ENCODE peak calls at places on chromosome 9, in six cellular contexts. One of them, this sample, is unnamed.

GRCh38 chr9:133534346-133535284 is at the start of gene ADAMTSL2:
- DNase-seq in WERI-Rb-1: no peak
- DNase-seq in keratinocyte: no peak
- DNase-seq in adrenal gland: peak; percentile 56
- DNase-seq in PC-3: no peak
- DNase-seq in sigmoid colon: peak; percentile 87
- DNase-seq in this sample: peak; percentile 78

GRCh38 chr9:124522121-124523098 is 15.2 kb upstream of the NR5A1 start:
- DNase-seq in adrenal gland: no peak
- DNase-seq in keratinocyte: no peak
- DNase-seq in sigmoid colon: peak; percentile 18
- DNase-seq in PC-3: peak; percentile 13
- DNase-seq in WERI-Rb-1: peak; percentile 75
- DNase-seq in this sample: no peak

GRCh38 chr9:30584559-30584958 is 1799.9 kb upstream of the ACO1 start:
- DNase-seq in keratinocyte: no peak
- DNase-seq in PC-3: no peak
- DNase-seq in WERI-Rb-1: no peak
- DNase-seq in adrenal gland: no peak
- DNase-seq in sigmoid colon: no peak
- DNase-seq in this sample: no peak

GRCh38 chr9:16598316-16598715 is 272.2 kb downstream of the BNC2 start:
- DNase-seq in keratinocyte: no peak
- DNase-seq in sigmoid colon: no peak
- DNase-seq in adrenal gland: no peak
- DNase-seq in WERI-Rb-1: no peak
- DNase-seq in PC-3: no peak
- DNase-seq in this sample: no peak

GRCh38 chr9:93907551-93908199 is 47.5 kb downstream of the BARX1 start:
- DNase-seq in adrenal gland: no peak
- DNase-seq in WERI-Rb-1: no peak
- DNase-seq in keratinocyte: no peak
- DNase-seq in sigmoid colon: no peak
- DNase-seq in PC-3: no peak
- DNase-seq in this sample: no peak

GRCh38 chr9:91825422-91825821 is 124.6 kb downstream of the ROR2 start:
- DNase-seq in keratinocyte: no peak
- DNase-seq in WERI-Rb-1: no peak
- DNase-seq in sigmoid colon: peak; percentile 88
- DNase-seq in PC-3: peak; percentile 64
- DNase-seq in adrenal gland: no peak
- DNase-seq in this sample: no peak

GRCh38 chr9:93096131-93096802 is at the start of gene CARD19:
- DNase-seq in PC-3: peak; percentile 35
- DNase-seq in sigmoid colon: peak; percentile 87
- DNase-seq in adrenal gland: no peak
- DNase-seq in keratinocyte: no peak
- DNase-seq in WERI-Rb-1: peak; percentile 43
- DNase-seq in this sample: peak; percentile 73

GRCh38 chr9:70065572-70065971 is 21.9 kb downstream of the MAMDC2 start:
- DNase-seq in adrenal gland: no peak
- DNase-seq in WERI-Rb-1: no peak
- DNase-seq in keratinocyte: no peak
- DNase-seq in PC-3: no peak
- DNase-seq in sigmoid colon: no peak
- DNase-seq in this sample: no peak

GRCh38 chr9:112338561-112338960 is 5.1 kb upstream of the PTBP3 start:
- DNase-seq in WERI-Rb-1: no peak
- DNase-seq in keratinocyte: no peak
- DNase-seq in sigmoid colon: no peak
- DNase-seq in PC-3: no peak
- DNase-seq in adrenal gland: no peak
- DNase-seq in this sample: no peak

GRCh38 chr9:109172935-109173334 is 5.9 kb upstream of the FRRS1L start:
- DNase-seq in sigmoid colon: no peak
- DNase-seq in adrenal gland: no peak
- DNase-seq in PC-3: no peak
- DNase-seq in WERI-Rb-1: no peak
- DNase-seq in keratinocyte: no peak
- DNase-seq in this sample: no peak

GRCh38 chr9:106916491-106917235 is 53.7 kb downstream of the ZNF462 start:
- DNase-seq in WERI-Rb-1: no peak
- DNase-seq in keratinocyte: peak; percentile 83
- DNase-seq in sigmoid colon: peak; percentile 71
- DNase-seq in adrenal gland: peak; percentile 59
- DNase-seq in PC-3: peak; percentile 96
- DNase-seq in this sample: peak; percentile 51

GRCh38 chr9:35664531-35665470 is at the start of gene ARHGEF39:
- DNase-seq in keratinocyte: no peak
- DNase-seq in WERI-Rb-1: peak; percentile 89
- DNase-seq in sigmoid colon: peak; percentile 90
- DNase-seq in PC-3: peak; percentile 81
- DNase-seq in adrenal gland: peak; percentile 83
- DNase-seq in this sample: peak; percentile 92

GRCh38 chr9:105403552-105404246 is 44.1 kb upstream of the FSD1L start:
- DNase-seq in PC-3: no peak
- DNase-seq in WERI-Rb-1: no peak
- DNase-seq in sigmoid colon: no peak
- DNase-seq in adrenal gland: no peak
- DNase-seq in keratinocyte: no peak
- DNase-seq in this sample: no peak

GRCh38 chr9:14870086-14870485 is 40.1 kb downstream of the FREM1 start:
- DNase-seq in WERI-Rb-1: no peak
- DNase-seq in adrenal gland: no peak
- DNase-seq in keratinocyte: no peak
- DNase-seq in PC-3: no peak
- DNase-seq in sigmoid colon: no peak
- DNase-seq in this sample: no peak

GRCh38 chr9:13274901-13275641 is 4.4 kb downstream of the MPDZ start:
- DNase-seq in sigmoid colon: no peak
- DNase-seq in adrenal gland: no peak
- DNase-seq in WERI-Rb-1: no peak
- DNase-seq in PC-3: peak; percentile 13
- DNase-seq in keratinocyte: no peak
- DNase-seq in this sample: no peak

GRCh38 chr9:99851028-99851822 is 29.5 kb downstream of the NR4A3 start:
- DNase-seq in keratinocyte: no peak
- DNase-seq in PC-3: no peak
- DNase-seq in WERI-Rb-1: no peak
- DNase-seq in adrenal gland: no peak
- DNase-seq in sigmoid colon: no peak
- DNase-seq in this sample: no peak

GRCh38 chr9:96344458-96345180 is 38.9 kb downstream of the SLC35D2 start:
- DNase-seq in keratinocyte: peak; percentile 80
- DNase-seq in sigmoid colon: peak; percentile 87
- DNase-seq in adrenal gland: peak; percentile 68
- DNase-seq in PC-3: peak; percentile 65
- DNase-seq in WERI-Rb-1: peak; percentile 79
- DNase-seq in this sample: peak; percentile 64

GRCh38 chr9:19948021-19948420 is 159.2 kb upstream of the SLC24A2 start:
- DNase-seq in keratinocyte: no peak
- DNase-seq in adrenal gland: no peak
- DNase-seq in sigmoid colon: no peak
- DNase-seq in PC-3: no peak
- DNase-seq in WERI-Rb-1: no peak
- DNase-seq in this sample: no peak

GRCh38 chr9:100160021-100160420 is 61.0 kb downstream of the INVS start:
- DNase-seq in keratinocyte: no peak
- DNase-seq in WERI-Rb-1: no peak
- DNase-seq in sigmoid colon: no peak
- DNase-seq in PC-3: no peak
- DNase-seq in adrenal gland: no peak
- DNase-seq in this sample: no peak

GRCh38 chr9:136228107-136228875 is 17.3 kb downstream of the QSOX2 start:
- DNase-seq in PC-3: peak; percentile 92
- DNase-seq in WERI-Rb-1: no peak
- DNase-seq in adrenal gland: no peak
- DNase-seq in keratinocyte: peak; percentile 64
- DNase-seq in sigmoid colon: no peak
- DNase-seq in this sample: no peak

GRCh38 chr9:123828449-123828848 is 101.5 kb downstream of the DENND1A start:
- DNase-seq in adrenal gland: no peak
- DNase-seq in PC-3: no peak
- DNase-seq in WERI-Rb-1: no peak
- DNase-seq in keratinocyte: no peak
- DNase-seq in sigmoid colon: no peak
- DNase-seq in this sample: no peak

GRCh38 chr9:110152704-110153374 is 55.1 kb downstream of the C9orf152 start:
- DNase-seq in adrenal gland: no peak
- DNase-seq in keratinocyte: no peak
- DNase-seq in WERI-Rb-1: peak; percentile 39
- DNase-seq in sigmoid colon: no peak
- DNase-seq in PC-3: peak; percentile 65
- DNase-seq in this sample: no peak

GRCh38 chr9:106878943-106879916 is 16.3 kb downstream of the ZNF462 start:
- DNase-seq in sigmoid colon: peak; percentile 94
- DNase-seq in adrenal gland: peak; percentile 80
- DNase-seq in keratinocyte: no peak
- DNase-seq in PC-3: peak; percentile 35
- DNase-seq in WERI-Rb-1: no peak
- DNase-seq in this sample: peak; percentile 80

GRCh38 chr9:131899248-131899882 is 159.5 kb upstream of the RAPGEF1 start:
- DNase-seq in WERI-Rb-1: no peak
- DNase-seq in adrenal gland: no peak
- DNase-seq in keratinocyte: no peak
- DNase-seq in PC-3: no peak
- DNase-seq in sigmoid colon: no peak
- DNase-seq in this sample: no peak

GRCh38 chr9:624935-625505 is 216.5 kb upstream of the DMRT1 start:
- DNase-seq in keratinocyte: no peak
- DNase-seq in PC-3: no peak
- DNase-seq in sigmoid colon: no peak
- DNase-seq in adrenal gland: no peak
- DNase-seq in WERI-Rb-1: no peak
- DNase-seq in this sample: no peak

GRCh38 chr9:629136-629535 is 212.4 kb upstream of the DMRT1 start:
- DNase-seq in PC-3: no peak
- DNase-seq in WERI-Rb-1: no peak
- DNase-seq in adrenal gland: no peak
- DNase-seq in sigmoid colon: peak; percentile 60
- DNase-seq in keratinocyte: no peak
- DNase-seq in this sample: no peak

GRCh38 chr9:630817-631216 is 210.7 kb upstream of the DMRT1 start:
- DNase-seq in keratinocyte: no peak
- DNase-seq in PC-3: peak; percentile 6
- DNase-seq in WERI-Rb-1: no peak
- DNase-seq in sigmoid colon: no peak
- DNase-seq in adrenal gland: no peak
- DNase-seq in this sample: no peak

GRCh38 chr9:627571-627970 is 213.9 kb upstream of the DMRT1 start:
- DNase-seq in sigmoid colon: no peak
- DNase-seq in adrenal gland: no peak
- DNase-seq in PC-3: no peak
- DNase-seq in keratinocyte: no peak
- DNase-seq in WERI-Rb-1: no peak
- DNase-seq in this sample: no peak

DNA sequence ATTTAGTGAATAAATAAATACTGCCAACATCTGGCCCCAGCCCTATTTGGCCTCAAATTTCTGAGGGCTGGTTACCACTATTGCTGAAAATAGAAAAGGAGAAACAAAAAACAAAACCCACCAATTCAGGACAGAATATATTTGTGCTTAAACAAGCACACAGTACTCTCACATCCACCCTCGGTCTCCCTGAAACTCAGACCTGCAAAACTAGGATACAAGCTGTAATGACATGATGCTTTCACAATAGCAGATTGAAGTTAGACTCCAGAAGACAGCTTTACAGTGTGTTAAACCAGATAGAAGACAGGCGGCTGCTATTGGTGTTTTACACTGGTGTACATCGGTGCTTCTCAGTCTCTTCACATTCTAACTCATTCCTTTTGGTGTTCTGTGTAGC is 214.9 kb upstream of the DMRT1 start:
- DNase-seq in keratinocyte: no peak
- DNase-seq in PC-3: no peak
- DNase-seq in sigmoid colon: no peak
- DNase-seq in adrenal gland: no peak
- DNase-seq in WERI-Rb-1: no peak
- DNase-seq in this sample: no peak
- H3K36me3 ChIP-seq in keratinocyte: no peaks in the 10 kb centered on the region
- H3K36me3 ChIP-seq in PC-3: no peaks in the 10 kb centered on the region
- H3K36me3 ChIP-seq in sigmoid colon: no peaks in the 10 kb centered on the region
- H3K36me3 ChIP-seq in adrenal gland: no peaks in the 10 kb centered on the region
- H3K36me3 ChIP-seq in WERI-Rb-1: no peaks in the 10 kb centered on the region
- H3K36me3 ChIP-seq in this sample: no peaks in the 10 kb centered on the region

GRCh38 chr9:127918201-127919107 is 1.6 kb upstream of the ST6GALNAC4 start:
- DNase-seq in adrenal gland: no peak
- DNase-seq in keratinocyte: no peak
- DNase-seq in PC-3: peak; percentile 15
- DNase-seq in sigmoid colon: no peak
- DNase-seq in WERI-Rb-1: peak; percentile 66
- DNase-seq in this sample: no peak
- H3K36me3 ChIP-seq in adrenal gland: no peaks in the 10 kb centered on the region
- H3K36me3 ChIP-seq in keratinocyte: no peaks in the 10 kb centered on the region
- H3K36me3 ChIP-seq in PC-3: no peaks in the 10 kb centered on the region
- H3K36me3 ChIP-seq in sigmoid colon: no peaks in the 10 kb centered on the region
- H3K36me3 ChIP-seq in WERI-Rb-1: peaks cover 4% of the 10 kb centered on the region
- H3K36me3 ChIP-seq in this sample: no peaks in the 10 kb centered on the region

GRCh38 chr9:115086461-115086860 is 31.5 kb downstream of the TNC start:
- DNase-seq in adrenal gland: no peak
- DNase-seq in keratinocyte: no peak
- DNase-seq in PC-3: no peak
- DNase-seq in sigmoid colon: no peak
- DNase-seq in WERI-Rb-1: no peak
- DNase-seq in this sample: no peak
- H3K36me3 ChIP-seq in adrenal gland: no peaks in the 10 kb centered on the region
- H3K36me3 ChIP-seq in keratinocyte: peaks cover 40% of the 10 kb centered on the region
- H3K36me3 ChIP-seq in PC-3: peaks cover 7% of the 10 kb centered on the region
- H3K36me3 ChIP-seq in sigmoid colon: peaks cover 68% of the 10 kb centered on the region
- H3K36me3 ChIP-seq in WERI-Rb-1: peaks cover 9% of the 10 kb centered on the region
- H3K36me3 ChIP-seq in this sample: no peaks in the 10 kb centered on the region

DNA sequence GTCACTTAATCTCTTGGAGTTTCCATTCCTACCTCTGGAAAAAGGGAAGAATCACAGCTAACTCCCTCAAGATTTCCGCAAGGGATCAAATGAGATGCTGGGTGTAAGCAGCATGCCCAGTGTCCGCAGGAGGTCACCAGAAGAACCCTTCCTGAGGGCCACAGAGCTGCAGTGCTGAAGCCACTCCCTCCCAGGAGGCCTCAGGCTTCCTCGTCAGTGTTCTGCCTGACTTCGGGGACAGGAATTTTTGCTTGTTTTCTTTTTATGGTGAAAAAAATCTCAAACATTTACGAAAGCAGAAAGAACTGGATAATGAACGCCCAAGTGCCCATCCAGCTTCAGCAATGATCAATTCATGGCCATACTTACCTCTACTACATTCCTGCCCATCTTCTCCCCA is 183.0 kb downstream of the CDK5RAP2 start:
- DNase-seq in PC-3: no peak
- DNase-seq in WERI-Rb-1: no peak
- DNase-seq in sigmoid colon: peak; percentile 38
- DNase-seq in adrenal gland: no peak
- DNase-seq in keratinocyte: no peak
- DNase-seq in this sample: no peak
- H3K36me3 ChIP-seq in PC-3: peaks cover 41% of the 10 kb centered on the region
- H3K36me3 ChIP-seq in WERI-Rb-1: peaks cover 91% of the 10 kb centered on the region
- H3K36me3 ChIP-seq in sigmoid colon: peaks cover 43% of the 10 kb centered on the region
- H3K36me3 ChIP-seq in adrenal gland: no peaks in the 10 kb centered on the region
- H3K36me3 ChIP-seq in keratinocyte: peaks cover 41% of the 10 kb centered on the region
- H3K36me3 ChIP-seq in this sample: peaks cover 22% of the 10 kb centered on the region

GRCh38 chr9:86337469-86338107 is 16.6 kb downstream of the TUT7 start:
- DNase-seq in WERI-Rb-1: no peak
- DNase-seq in sigmoid colon: no peak
- DNase-seq in PC-3: no peak
- DNase-seq in adrenal gland: no peak
- DNase-seq in keratinocyte: no peak
- DNase-seq in this sample: no peak
- H3K36me3 ChIP-seq in WERI-Rb-1: peaks cover 47% of the 10 kb centered on the region
- H3K36me3 ChIP-seq in sigmoid colon: peaks cover 58% of the 10 kb centered on the region
- H3K36me3 ChIP-seq in PC-3: peaks cover 47% of the 10 kb centered on the region
- H3K36me3 ChIP-seq in adrenal gland: no peaks in the 10 kb centered on the region
- H3K36me3 ChIP-seq in keratinocyte: peaks cover 31% of the 10 kb centered on the region
- H3K36me3 ChIP-seq in this sample: peaks cover 37% of the 10 kb centered on the region